ENCODE peak calls at places on chromosomes 7 and 10, in four cellular contexts. One of them, this sample, is unnamed.

GRCh38 chr10:11483189-11484148 is 128.0 kb downstream of the USP6NL start:
- DNase-seq in kidney glomerular epithelial cell: no peak
- DNase-seq in GM04504: no peak
- DNase-seq in M059J: no peak
- DNase-seq in this sample: no peak

GRCh38 chr10:101029520-101030309 is 1.2 kb downstream of the PDZD7 start:
- DNase-seq in kidney glomerular epithelial cell: no peak
- DNase-seq in GM04504: no peak
- DNase-seq in M059J: no peak
- DNase-seq in this sample: no peak

GRCh38 chr10:47301833-47302232 is 1.8 kb downstream of the GDF10 start:
- DNase-seq in kidney glomerular epithelial cell: no peak
- DNase-seq in M059J: no peak
- DNase-seq in GM04504: no peak
- DNase-seq in this sample: no peak

GRCh38 chr7:101166909-101167644 is 1.7 kb upstream of the VGF start:
- DNase-seq in kidney glomerular epithelial cell: no peak
- DNase-seq in GM04504: no peak
- DNase-seq in M059J: peak; percentile 36
- DNase-seq in this sample: no peak

GRCh38 chr10:77111611-77112550 is 525.7 kb downstream of the KCNMA1 start:
- DNase-seq in M059J: peak; percentile 83
- DNase-seq in kidney glomerular epithelial cell: peak; percentile 89
- DNase-seq in GM04504: peak; percentile 54
- DNase-seq in this sample: peak; percentile 90

GRCh38 chr10:42874713-42875387 is 92.3 kb downstream of the BMS1 start:
- DNase-seq in kidney glomerular epithelial cell: no peak
- DNase-seq in GM04504: no peak
- DNase-seq in M059J: no peak
- DNase-seq in this sample: peak; percentile 79

GRCh38 chr10:93199221-93199681 is 125.6 kb downstream of the CYP26A1 start:
- DNase-seq in kidney glomerular epithelial cell: peak; percentile 61
- DNase-seq in GM04504: peak; percentile 60
- DNase-seq in M059J: peak; percentile 91
- DNase-seq in this sample: peak; percentile 92

GRCh38 chr7:140159487-140159886 is 17.3 kb downstream of the KDM7A start:
- DNase-seq in kidney glomerular epithelial cell: no peak
- DNase-seq in M059J: peak; percentile 59
- DNase-seq in GM04504: peak; percentile 64
- DNase-seq in this sample: no peak

GRCh38 chr7:2814682-2815522 is 29.2 kb downstream of the GNA12 start:
- DNase-seq in kidney glomerular epithelial cell: peak; percentile 75
- DNase-seq in GM04504: no peak
- DNase-seq in M059J: no peak
- DNase-seq in this sample: no peak

GRCh38 chr7:46363688-46364087 is 442.6 kb upstream of the IGFBP3 start:
- DNase-seq in M059J: no peak
- DNase-seq in kidney glomerular epithelial cell: no peak
- DNase-seq in GM04504: no peak
- DNase-seq in this sample: no peak

GRCh38 chr10:94016727-94017714 is 23.3 kb downstream of the PLCE1 start:
- DNase-seq in kidney glomerular epithelial cell: peak; percentile 15
- DNase-seq in M059J: peak; percentile 60
- DNase-seq in GM04504: no peak
- DNase-seq in this sample: no peak

GRCh38 chr7:133602291-133602690 is 349.4 kb downstream of the EXOC4 start:
- DNase-seq in M059J: peak; percentile 52
- DNase-seq in kidney glomerular epithelial cell: peak; percentile 52
- DNase-seq in GM04504: peak; percentile 7
- DNase-seq in this sample: no peak

GRCh38 chr10:62647375-62648092 is 157.0 kb upstream of the ADO start:
- DNase-seq in GM04504: no peak
- DNase-seq in M059J: no peak
- DNase-seq in kidney glomerular epithelial cell: no peak
- DNase-seq in this sample: no peak

GRCh38 chr7:128852537-128853254 is 10.0 kb upstream of the ATP6V1F start:
- DNase-seq in kidney glomerular epithelial cell: no peak
- DNase-seq in GM04504: no peak
- DNase-seq in M059J: no peak
- DNase-seq in this sample: no peak

GRCh38 chr7:2843711-2844152 is 376 bp downstream of the GNA12 start:
- DNase-seq in kidney glomerular epithelial cell: no peak
- DNase-seq in M059J: peak; percentile 38
- DNase-seq in GM04504: no peak
- DNase-seq in this sample: no peak

GRCh38 chr10:126131338-126131737 is 235.0 kb downstream of the FANK1 start:
- DNase-seq in M059J: no peak
- DNase-seq in GM04504: no peak
- DNase-seq in kidney glomerular epithelial cell: no peak
- DNase-seq in this sample: peak; percentile 72

GRCh38 chr7:150631866-150632864 is at the start of gene GIMAP6:
- DNase-seq in GM04504: no peak
- DNase-seq in M059J: peak; percentile 2
- DNase-seq in kidney glomerular epithelial cell: no peak
- DNase-seq in this sample: no peak

GRCh38 chr10:18099420-18099819 is 40.8 kb upstream of the CACNB2 start:
- DNase-seq in GM04504: no peak
- DNase-seq in M059J: no peak
- DNase-seq in kidney glomerular epithelial cell: no peak
- DNase-seq in this sample: no peak

GRCh38 chr10:129400426-129400825 is 66.6 kb upstream of the MGMT start:
- DNase-seq in M059J: no peak
- DNase-seq in GM04504: no peak
- DNase-seq in kidney glomerular epithelial cell: no peak
- DNase-seq in this sample: peak; percentile 50

GRCh38 chr7:81684513-81685262 is 85.2 kb downstream of the HGF start:
- DNase-seq in M059J: peak; percentile 100
- DNase-seq in GM04504: peak; percentile 100
- DNase-seq in kidney glomerular epithelial cell: peak; percentile 99
- DNase-seq in this sample: peak; percentile 96

GRCh38 chr7:33895025-33895804 is 10.1 kb upstream of the BMPER start:
- DNase-seq in GM04504: no peak
- DNase-seq in kidney glomerular epithelial cell: peak; percentile 66
- DNase-seq in M059J: peak; percentile 74
- DNase-seq in this sample: peak; percentile 92

GRCh38 chr10:11930342-11930978 is 107.3 kb downstream of the PROSER2 start:
- DNase-seq in kidney glomerular epithelial cell: no peak
- DNase-seq in GM04504: no peak
- DNase-seq in M059J: no peak
- DNase-seq in this sample: no peak

GRCh38 chr7:1045038-1045726 is 836 bp downstream of the GPR146 start:
- DNase-seq in kidney glomerular epithelial cell: peak; percentile 36
- DNase-seq in GM04504: no peak
- DNase-seq in M059J: no peak
- DNase-seq in this sample: no peak

GRCh38 chr10:113087082-113088029 is 137.3 kb downstream of the TCF7L2 start:
- DNase-seq in GM04504: peak; percentile 98
- DNase-seq in M059J: peak; percentile 100
- DNase-seq in kidney glomerular epithelial cell: peak; percentile 98
- DNase-seq in this sample: no peak

GRCh38 chr10:110101464-110102144 is 93.8 kb downstream of the ADD3 start:
- DNase-seq in GM04504: no peak
- DNase-seq in kidney glomerular epithelial cell: peak; percentile 4
- DNase-seq in M059J: no peak
- DNase-seq in this sample: no peak

GRCh38 chr10:97889461-97890265 is 40.0 kb downstream of the GOLGA7B start:
- DNase-seq in M059J: peak; percentile 66
- DNase-seq in GM04504: no peak
- DNase-seq in kidney glomerular epithelial cell: peak; percentile 91
- DNase-seq in this sample: no peak